ENCODE peak calls at places on chromosomes 4 and X, in seven cellular contexts. C is H9, T is IMR-90, A is mesenchymal stem cell, W is H1, B is neuronal stem cell, X is trophoblast cell. D is an unnamed sample.

GRCh38 chrX:108726748-108727147 is 9.6 kb downstream of the IRS4 start:
- DNase-seq in W (no peak), A (no peak), C (no peak), B (no peak), T (no peak), X (no peak), D (no peak)

GRCh38 chr4:38681283-38682066 is 17.5 kb downstream of the KLF3 start:
- DNase-seq in X (no peak), A (no peak), C (no peak), T (peak; percentile 95), B (no peak), W (no peak), D (no peak)

GRCh38 chrX:19751068-19751467 is 136.3 kb downstream of the SH3KBP1 start:
- DNase-seq in T (no peak), W (no peak), C (no peak), B (no peak), X (no peak), A (no peak), D (peak; percentile 14)

GRCh38 chr4:124177647-124178425 is 534.7 kb downstream of the ANKRD50 start:
- DNase-seq in B (no peak), W (no peak), A (peak; percentile 82), X (no peak), C (no peak), T (peak; percentile 91), D (no peak)

GRCh38 chr4:53346920-53347852 is 18.7 kb downstream of the SCFD2 start:
- DNase-seq in T (peak; percentile 61), B (no peak), A (no peak), X (no peak), W (no peak), C (no peak), D (no peak)

GRCh38 chrX:10512258-10512657 is 108.1 kb downstream of the MID1 start:
- DNase-seq in B (no peak), W (no peak), A (no peak), X (no peak), T (peak; percentile 58), C (no peak), D (no peak)

GRCh38 chrX:65706041-65706828 is 38.8 kb downstream of the MSN start:
- DNase-seq in X (peak; percentile 4), B (no peak), W (no peak), A (peak; percentile 88), T (peak; percentile 85), C (no peak), D (peak; percentile 69)

GRCh38 chrX:153945956-153946909 is 1.8 kb upstream of the RENBP start:
- DNase-seq in B (no peak), A (no peak), C (no peak), W (no peak), X (no peak), T (no peak), D (no peak)

GRCh38 chr4:38673109-38673978 is 9.3 kb downstream of the KLF3 start:
- DNase-seq in W (no peak), B (no peak), C (peak; percentile 46), X (no peak), T (no peak), A (no peak), D (no peak)

GRCh38 chr4:187995322-187996207 is at the start of gene ZFP42:
- DNase-seq in W (peak; percentile 86), C (peak; percentile 93), A (no peak), X (no peak), B (no peak), T (no peak), D (peak; percentile 95)

GRCh38 chr4:138861130-138861529 is 154.5 kb upstream of the NOCT start:
- DNase-seq in T (peak; percentile 62), C (no peak), W (no peak), A (peak; percentile 58), X (peak; percentile 16), B (no peak), D (no peak)

GRCh38 chr4:138927065-138927464 is 88.5 kb upstream of the NOCT start:
- DNase-seq in X (no peak), A (no peak), C (no peak), T (peak; percentile 52), B (no peak), W (no peak), D (no peak)

GRCh38 chr4:84647307-84647884 is 64.5 kb downstream of the CDS1 start:
- DNase-seq in B (no peak), A (peak; percentile 42), T (no peak), W (no peak), X (no peak), C (peak; percentile 60), D (peak; percentile 16)

GRCh38 chr4:40055379-40055872 is 1.2 kb upstream of the N4BP2 start:
- DNase-seq in T (no peak), C (no peak), B (peak; percentile 18), X (peak; percentile 1), A (no peak), W (no peak), D (no peak)

GRCh38 chr4:184568770-184569169 is 80.5 kb downstream of the CASP3 start:
- DNase-seq in X (no peak), T (no peak), B (no peak), W (no peak), C (no peak), A (no peak), D (no peak)

GRCh38 chr4:56728512-56728911 is 47.4 kb upstream of the HOPX start:
- DNase-seq in X (no peak), T (peak; percentile 92), A (peak; percentile 99), B (no peak), C (no peak), W (no peak), D (no peak)

GRCh38 chr4:183101956-183102480 is 3.0 kb downstream of the WWC2 start:
- DNase-seq in T (no peak), C (no peak), A (no peak), B (no peak), X (no peak), W (no peak), D (no peak)

GRCh38 chr4:106595906-106596305 is 227.3 kb upstream of the GIMD1 start:
- DNase-seq in T (no peak), B (no peak), A (no peak), W (no peak), X (no peak), C (no peak), D (no peak)

GRCh38 chr4:169626328-169627282 is 6.2 kb downstream of the CLCN3 start:
- DNase-seq in W (no peak), X (no peak), T (no peak), B (no peak), A (peak; percentile 33), C (no peak), D (peak; percentile 19)

GRCh38 chr4:80878218-80878617 is 152.3 kb upstream of the BMP3 start:
- DNase-seq in B (no peak), T (peak; percentile 34), X (no peak), A (no peak), W (no peak), C (no peak), D (no peak)

GRCh38 chrX:47637546-47638195 is 7.9 kb upstream of the CFP start:
- DNase-seq in A (no peak), C (peak; percentile 91), T (no peak), W (no peak), X (no peak), B (no peak), D (peak; percentile 78)

GRCh38 chr4:2837110-2837903 is 6.3 kb upstream of the ADD1 start:
- DNase-seq in B (no peak), X (no peak), A (no peak), C (peak; percentile 31), T (no peak), W (peak; percentile 47), D (no peak)
- H3K27ac ChIP-seq in B (no peak overlapping the region), X (no peak overlapping the region), A (no peak overlapping the region), C (no peak overlapping the region), T (peak overlapping the region; percentile 18), W (no peak overlapping the region), D (no peak overlapping the region)

DNA sequence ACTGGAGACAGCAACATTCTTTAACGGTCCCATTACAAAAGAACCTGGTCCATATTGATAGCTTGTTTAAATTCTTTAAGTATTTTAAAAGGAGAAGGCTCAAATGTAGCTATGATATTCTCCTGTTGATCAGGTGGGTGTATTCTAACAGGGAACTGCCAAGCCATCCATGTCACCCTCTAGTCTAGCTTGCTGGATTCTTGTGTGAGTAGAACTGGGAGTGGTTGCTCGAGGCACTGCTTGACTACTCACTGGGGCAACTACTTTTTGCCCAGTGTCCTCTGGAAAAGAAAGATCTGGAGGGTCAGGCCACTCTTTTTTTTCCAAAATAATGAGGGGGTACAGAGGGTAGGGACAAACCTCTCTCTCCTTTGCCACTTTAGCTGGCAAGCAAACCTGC is 155.1 kb downstream of the ZNF518B start:
- DNase-seq in C (no peak), T (no peak), B (no peak), A (no peak), X (peak; percentile 57), W (no peak), D (no peak)
- H3K23ac ChIP-seq in C (no peak overlapping the region), T (no peak overlapping the region), B (no peak overlapping the region), A (no peak overlapping the region), X (no peak overlapping the region), W (no peak overlapping the region), D (no peak overlapping the region)

DNA sequence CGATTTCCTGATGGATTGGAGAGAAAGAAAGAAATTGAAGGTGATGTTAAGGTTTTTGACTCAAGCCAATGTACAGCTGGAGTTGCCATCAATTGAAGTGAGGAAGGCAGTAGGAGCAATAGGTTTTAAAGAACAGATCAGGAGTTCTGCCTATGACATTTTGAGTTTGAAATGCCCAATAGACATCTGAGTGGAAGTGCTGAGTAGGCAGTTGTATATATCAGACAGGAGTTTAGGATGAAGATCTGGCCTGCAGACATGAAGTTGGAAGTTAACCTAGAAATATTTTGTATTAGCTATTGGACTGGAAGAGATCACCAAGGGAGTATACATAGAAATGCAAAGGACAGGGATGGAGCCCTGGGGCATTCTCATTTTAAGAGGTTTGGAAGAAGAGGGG is 12.9 kb upstream of the TMSB15B start:
- DNase-seq in B (no peak), T (no peak), W (no peak), A (no peak), X (no peak), C (no peak), D (no peak)
- H3K27ac ChIP-seq in B (no peak overlapping the region), T (no peak overlapping the region), W (no peak overlapping the region), A (no peak overlapping the region), X (no peak overlapping the region), C (no peak overlapping the region), D (no peak overlapping the region)

DNA sequence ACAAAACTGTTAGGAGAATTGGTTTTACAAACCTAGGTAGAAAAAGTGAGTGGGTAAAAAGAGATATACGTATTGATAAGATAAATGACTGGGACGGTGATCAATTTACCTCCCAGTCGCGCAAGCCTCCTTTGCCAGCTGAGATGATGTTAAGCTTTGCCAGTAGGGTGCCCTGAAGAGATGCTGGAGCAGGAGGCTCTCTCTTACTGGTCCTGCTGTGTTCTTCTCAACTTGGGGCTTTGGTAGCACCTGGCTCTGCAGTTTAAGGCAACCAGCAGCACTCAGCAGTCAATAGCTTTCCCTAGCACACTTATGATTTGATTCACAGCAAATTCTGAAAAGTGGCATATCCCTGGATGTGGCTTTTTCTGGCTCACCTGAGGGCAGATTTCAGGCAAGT is 1461.7 kb downstream of the ADGRL3 start:
- DNase-seq in C (no peak), B (no peak), X (no peak), A (no peak), W (no peak), T (no peak), D (no peak)
- H3K23ac ChIP-seq in C (no peak overlapping the region), B (no peak overlapping the region), X (no peak overlapping the region), A (no peak overlapping the region), W (no peak overlapping the region), T (no peak overlapping the region), D (no peak overlapping the region)